ENCODE peak calls at places on chromosomes 4 and X, in seven cellular contexts. S is RWPE2, F is GM13976, V is BJ, G is fibroblast of lung, A is osteocyte, R is neural progenitor cell. E is an unnamed sample.

GRCh38 chrX:107731831-107732502 is 43.6 kb downstream of the TSC22D3 start:
- DNase-seq in G (peak; percentile 93), S (peak; percentile 77), F (no peak), V (no peak), A (peak; percentile 87), R (peak; percentile 36), E (peak; percentile 95)

GRCh38 chrX:150364347-150365050 is 1.4 kb downstream of the MAMLD1 start:
- DNase-seq in G (peak; percentile 9), S (no peak), V (no peak), A (no peak), F (peak; percentile 33), R (peak; percentile 65), E (no peak)

GRCh38 chrX:65635371-65635770 is 32.1 kb upstream of the MSN start:
- DNase-seq in R (no peak), G (peak; percentile 31), V (peak; percentile 17), A (peak; percentile 44), S (no peak), F (no peak), E (no peak)

GRCh38 chr4:8818063-8818881 is 53.4 kb downstream of the HMX1 start:
- DNase-seq in R (peak; percentile 13), V (no peak), S (peak; percentile 38), G (no peak), F (no peak), A (peak; percentile 77), E (peak; percentile 75)

GRCh38 chrX:95076449-95076848 is 1402.4 kb downstream of the FAM133A start:
- DNase-seq in R (peak; percentile 67), F (no peak), G (no peak), A (no peak), S (no peak), V (no peak), E (no peak)

GRCh38 chr4:145435646-145436045 is 46.0 kb upstream of the SMAD1 start:
- DNase-seq in S (no peak), G (no peak), V (no peak), A (no peak), R (no peak), F (no peak), E (no peak)

GRCh38 chr4:2487632-2488031 is 18.7 kb downstream of the RNF4 start:
- DNase-seq in A (no peak), F (peak; percentile 72), V (no peak), S (no peak), G (no peak), R (no peak), E (no peak)

GRCh38 chr4:8537041-8537461 is 43.1 kb upstream of the GPR78 start:
- DNase-seq in G (peak; percentile 79), R (no peak), V (no peak), F (no peak), A (no peak), S (peak; percentile 77), E (no peak)

GRCh38 chr4:89196745-89197144 is 85.4 kb downstream of the TIGD2 start:
- DNase-seq in A (no peak), R (no peak), F (no peak), V (no peak), S (no peak), G (no peak), E (no peak)

GRCh38 chr4:73617256-73617655 is 3.0 kb downstream of the RASSF6 start:
- DNase-seq in V (no peak), R (no peak), A (no peak), F (no peak), G (no peak), S (no peak), E (no peak)

GRCh38 chr4:3276961-3277360 is 15.9 kb upstream of the RGS12 start:
- DNase-seq in A (peak; percentile 63), S (no peak), G (peak; percentile 58), R (no peak), V (no peak), F (no peak), E (no peak)

GRCh38 chr4:70734168-70734954 is 12.6 kb downstream of the RUFY3 start:
- DNase-seq in G (peak; percentile 52), V (peak; percentile 6), S (no peak), F (peak; percentile 65), R (peak; percentile 16), A (no peak), E (no peak)

GRCh38 chr4:133424611-133425010 is 275.5 kb downstream of the PCDH10 start:
- DNase-seq in R (no peak), F (no peak), V (no peak), S (no peak), G (no peak), A (no peak), E (no peak)

GRCh38 chr4:53695540-53696463 is 104.5 kb upstream of the LNX1 start:
- DNase-seq in G (no peak), A (no peak), R (no peak), V (no peak), F (no peak), S (no peak), E (no peak)

GRCh38 chr4:5660185-5660584 is 48.2 kb downstream of the EVC2 start:
- DNase-seq in S (no peak), G (no peak), F (no peak), V (no peak), R (no peak), A (no peak), E (no peak)

GRCh38 chr4:78650106-78651021 is 98.8 kb downstream of the ANXA3 start:
- DNase-seq in V (peak; percentile 67), A (no peak), R (no peak), F (no peak), G (peak; percentile 91), S (no peak), E (no peak)

GRCh38 chr4:7956306-7957112 is 16.8 kb upstream of the AFAP1 start:
- DNase-seq in F (no peak), R (no peak), A (no peak), V (no peak), S (peak; percentile 84), G (peak; percentile 62), E (no peak)

GRCh38 chr4:102734116-102734515 is 26.7 kb downstream of the MANBA start:
- DNase-seq in A (no peak), S (no peak), G (no peak), F (no peak), V (no peak), R (no peak), E (peak; percentile 60)

GRCh38 chr4:162422312-162422711 is 258.5 kb upstream of the FSTL5 start:
- DNase-seq in R (no peak), F (no peak), V (no peak), G (no peak), A (no peak), S (no peak), E (no peak)

GRCh38 chr4:98570160-98570797 is 88.1 kb downstream of the TSPAN5 start:
- DNase-seq in G (peak; percentile 47), A (no peak), F (no peak), R (no peak), S (no peak), V (no peak), E (peak; percentile 39)

DNA sequence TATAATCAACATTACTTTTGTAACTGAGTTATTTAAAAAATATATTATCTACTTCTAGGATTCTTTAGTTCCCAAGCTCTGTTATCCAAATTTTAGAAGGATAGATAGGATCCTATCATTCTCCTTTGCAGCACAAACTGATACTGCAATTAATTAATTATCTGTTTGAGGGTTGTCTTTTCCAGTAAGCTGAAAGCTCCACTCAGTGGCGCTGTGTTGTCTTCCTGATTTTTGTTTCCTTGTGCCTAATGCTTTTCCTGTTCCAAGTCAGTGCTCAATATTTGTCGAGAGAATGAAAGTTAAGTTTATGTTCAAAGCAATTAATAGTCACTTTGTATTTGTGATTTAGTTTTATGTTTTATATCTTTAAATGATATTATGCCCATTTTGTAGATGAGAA is 107.4 kb upstream of the ANK2 start:
- DNase-seq in R (no peak), G (no peak), A (no peak), S (no peak), F (no peak), V (no peak), E (no peak)
- TF ChIP-seq CTCF in R (peak; percentile 45), G (no peak), A (no peak), S (no peak), F (no peak), V (no peak), E (no peak)

DNA sequence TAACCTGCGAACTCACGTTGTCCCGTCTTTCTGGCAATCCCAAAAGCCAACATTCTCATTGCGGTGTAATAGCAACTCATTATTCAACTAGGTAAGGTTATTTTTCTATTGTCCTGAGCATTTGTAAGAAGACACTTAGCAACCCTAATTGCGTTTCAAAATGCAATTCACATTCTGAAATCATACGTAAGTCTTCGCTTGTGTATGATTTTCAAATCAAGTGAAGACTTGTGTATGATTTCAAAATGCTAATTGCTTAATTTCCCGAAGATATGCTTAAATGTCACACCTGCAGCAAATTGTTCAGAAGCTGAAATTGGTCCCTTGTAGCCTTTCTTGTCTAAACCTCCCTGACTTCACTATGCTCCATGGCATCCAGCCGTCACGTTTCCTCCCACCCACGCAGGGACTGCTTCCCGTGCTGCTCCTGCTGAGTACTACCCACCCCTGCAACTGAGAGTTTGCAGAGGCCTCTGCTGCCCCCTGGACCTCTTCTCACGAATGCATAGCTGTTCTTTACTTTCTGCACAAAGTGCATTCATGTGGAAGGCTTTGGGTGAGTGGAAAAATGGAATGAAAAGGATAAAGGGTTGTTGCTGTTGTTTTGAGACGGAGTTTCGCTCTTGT is 40.8 kb upstream of the CLDN24 start:
- DNase-seq in G (no peak), V (no peak), S (no peak), F (no peak), A (no peak), R (peak; percentile 35), E (no peak)
- TF ChIP-seq CTCF in G (peak; percentile 22), V (peak; percentile 15), S (peak; percentile 24), F (no peak), A (peak; percentile 7), R (peak; percentile 36), E (no peak)

DNA sequence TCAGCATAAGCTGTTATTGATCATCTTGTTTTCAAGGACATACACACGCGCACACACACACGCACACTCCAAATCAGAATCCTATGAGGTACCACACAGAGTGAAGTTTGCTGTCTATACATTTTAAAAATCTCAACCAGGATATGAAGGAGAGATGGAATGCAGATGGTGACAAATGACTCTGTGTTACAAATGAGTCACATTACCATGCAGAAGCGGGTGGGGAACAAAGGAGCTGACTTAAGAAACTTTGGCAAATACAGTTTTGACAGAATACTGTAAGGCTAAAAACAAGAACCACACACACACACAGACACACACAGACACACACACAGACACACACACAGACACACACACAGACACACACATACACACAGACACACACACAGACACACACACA is 81.7 kb downstream of the RELL1 start:
- DNase-seq in R (no peak), V (no peak), A (no peak), G (peak; percentile 49), F (no peak), S (no peak), E (no peak)
- TF ChIP-seq CTCF in R (no peak), V (no peak), A (no peak), G (no peak), F (no peak), S (no peak), E (no peak)

GRCh38 chrX:28586291-28586690 is 955 bp upstream of the IL1RAPL1 start:
- DNase-seq in G (peak; percentile 61), V (no peak), S (no peak), A (no peak), F (no peak), R (peak; percentile 71), E (no peak)

GRCh38 chrX:28584025-28584424 is 3.2 kb upstream of the IL1RAPL1 start:
- DNase-seq in S (no peak), A (no peak), V (no peak), F (no peak), G (no peak), R (no peak), E (no peak)

GRCh38 chrX:28589048-28589447 is 1.8 kb downstream of the IL1RAPL1 start:
- DNase-seq in A (no peak), G (no peak), V (no peak), S (no peak), R (no peak), F (no peak), E (no peak)

GRCh38 chrX:28585767-28586166 is 1.5 kb upstream of the IL1RAPL1 start:
- DNase-seq in R (peak; percentile 19), V (no peak), S (no peak), G (no peak), F (no peak), A (no peak), E (no peak)

GRCh38 chrX:28586891-28587635 is at the start of gene IL1RAPL1:
- DNase-seq in V (peak; percentile 8), S (no peak), F (no peak), A (no peak), R (peak; percentile 42), G (peak; percentile 83), E (no peak)
- TF ChIP-seq CTCF in V (peak; percentile 23), S (peak; percentile 19), F (no peak), A (peak; percentile 36), R (peak; percentile 22), G (peak; percentile 34), E (peak; percentile 35)

E was measured in esophagus muscularis mucosa.